ENCODE peak calls at places on chromosome 22, in five cellular contexts. One of them, this sample, is unnamed.

GRCh38 chr22:47630741-47631534 is 868.5 kb downstream of the TBC1D22A start:
- DNase-seq in heart right ventricle: no peak
- DNase-seq in H9: no peak
- DNase-seq in astrocyte of the spinal cord: no peak
- DNase-seq in thoracic aorta: no peak
- DNase-seq in this sample: no peak

GRCh38 chr22:50184004-50184461 is 1.7 kb upstream of the TRABD start:
- DNase-seq in heart right ventricle: peak; percentile 78
- DNase-seq in H9: no peak
- DNase-seq in thoracic aorta: no peak
- DNase-seq in astrocyte of the spinal cord: peak; percentile 31
- DNase-seq in this sample: peak; percentile 68

GRCh38 chr22:30226192-30226832 is 20.2 kb downstream of the LIF start:
- DNase-seq in heart right ventricle: no peak
- DNase-seq in H9: no peak
- DNase-seq in thoracic aorta: no peak
- DNase-seq in astrocyte of the spinal cord: no peak
- DNase-seq in this sample: peak; percentile 40

GRCh38 chr22:36528336-36528735 is 630 bp downstream of the EIF3D start:
- DNase-seq in heart right ventricle: no peak
- DNase-seq in thoracic aorta: no peak
- DNase-seq in H9: no peak
- DNase-seq in astrocyte of the spinal cord: peak; percentile 5
- DNase-seq in this sample: no peak

GRCh38 chr22:47437636-47438035 is 675.2 kb downstream of the TBC1D22A start:
- DNase-seq in astrocyte of the spinal cord: no peak
- DNase-seq in thoracic aorta: no peak
- DNase-seq in H9: no peak
- DNase-seq in heart right ventricle: no peak
- DNase-seq in this sample: no peak

GRCh38 chr22:32322986-32323385 is 34.7 kb upstream of the RFPL3 start:
- DNase-seq in H9: peak; percentile 19
- DNase-seq in astrocyte of the spinal cord: no peak
- DNase-seq in thoracic aorta: no peak
- DNase-seq in heart right ventricle: no peak
- DNase-seq in this sample: no peak

GRCh38 chr22:42808516-42808915 is 48.6 kb downstream of the ARFGAP3 start:
- DNase-seq in heart right ventricle: no peak
- DNase-seq in H9: no peak
- DNase-seq in thoracic aorta: no peak
- DNase-seq in astrocyte of the spinal cord: no peak
- DNase-seq in this sample: no peak

GRCh38 chr22:28882545-28882877 is 861 bp upstream of the ZNRF3 start:
- DNase-seq in H9: no peak
- DNase-seq in thoracic aorta: no peak
- DNase-seq in astrocyte of the spinal cord: peak; percentile 21
- DNase-seq in heart right ventricle: peak; percentile 38
- DNase-seq in this sample: no peak

GRCh38 chr22:30036656-30037055 is 43.6 kb upstream of the HORMAD2 start:
- DNase-seq in H9: no peak
- DNase-seq in thoracic aorta: no peak
- DNase-seq in astrocyte of the spinal cord: no peak
- DNase-seq in heart right ventricle: no peak
- DNase-seq in this sample: peak; percentile 52

GRCh38 chr22:41302016-41302767 is 867 bp downstream of the ZC3H7B start:
- DNase-seq in H9: no peak
- DNase-seq in thoracic aorta: no peak
- DNase-seq in heart right ventricle: no peak
- DNase-seq in astrocyte of the spinal cord: no peak
- DNase-seq in this sample: no peak

GRCh38 chr22:37725551-37726239 is 28.8 kb downstream of the TRIOBP start:
- DNase-seq in thoracic aorta: no peak
- DNase-seq in H9: no peak
- DNase-seq in heart right ventricle: no peak
- DNase-seq in astrocyte of the spinal cord: no peak
- DNase-seq in this sample: no peak
- TF ChIP-seq CTCF in thoracic aorta: no peak
- TF ChIP-seq CTCF in H9: no peak
- TF ChIP-seq CTCF in heart right ventricle: no peak
- TF ChIP-seq CTCF in astrocyte of the spinal cord: no peak
- TF ChIP-seq CTCF in this sample: no peak

GRCh38 chr22:37608477-37609239 is at the start of gene GGA1:
- DNase-seq in astrocyte of the spinal cord: peak; percentile 98
- DNase-seq in heart right ventricle: peak; percentile 95
- DNase-seq in thoracic aorta: peak; percentile 79
- DNase-seq in H9: peak; percentile 96
- DNase-seq in this sample: peak; percentile 95
- TF ChIP-seq CTCF in astrocyte of the spinal cord: no peak
- TF ChIP-seq CTCF in heart right ventricle: peak; percentile 4
- TF ChIP-seq CTCF in thoracic aorta: peak; percentile 12
- TF ChIP-seq CTCF in H9: no peak
- TF ChIP-seq CTCF in this sample: no peak

DNA sequence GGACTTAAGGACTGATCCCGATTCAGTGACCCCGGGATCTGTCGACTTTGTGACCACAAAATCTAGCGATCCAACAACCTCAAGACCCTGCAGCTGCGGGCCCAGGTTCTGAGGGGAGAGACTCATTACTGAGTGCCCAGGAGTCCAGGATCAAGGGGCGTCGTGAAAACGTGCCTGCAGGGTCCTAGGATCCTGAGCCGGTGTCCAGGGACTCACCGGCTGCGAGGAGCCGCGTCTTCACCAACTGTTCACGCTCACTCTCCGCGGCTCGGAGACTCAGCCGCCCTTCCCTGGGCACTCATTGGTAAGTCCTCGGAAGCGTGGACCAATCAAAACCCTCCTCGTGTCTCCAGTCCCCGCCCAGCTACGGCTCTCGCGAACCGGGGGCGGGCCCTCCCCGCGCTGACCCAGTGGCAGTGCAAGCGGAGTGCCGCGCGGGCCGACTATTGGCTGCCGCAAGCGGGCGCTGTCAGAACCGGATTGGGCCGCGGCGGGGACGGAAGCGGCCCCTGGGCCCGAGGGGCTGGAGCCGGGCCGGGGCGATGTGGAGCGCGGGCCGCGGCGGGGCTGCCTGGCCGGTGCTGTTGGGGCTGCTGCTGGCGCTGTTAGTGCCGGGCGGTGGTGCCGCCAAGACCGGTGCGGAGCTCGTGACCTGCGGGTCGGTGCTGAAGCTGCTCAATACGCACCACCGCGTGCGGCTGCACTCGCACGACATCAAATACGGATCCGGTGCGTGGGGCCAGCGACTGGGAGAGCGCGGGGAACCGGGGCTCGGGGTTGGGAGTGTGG is at the start of gene SDF2L1:
- DNase-seq in heart right ventricle: peak; percentile 98
- DNase-seq in H9: peak; percentile 99
- DNase-seq in astrocyte of the spinal cord: peak; percentile 99
- DNase-seq in thoracic aorta: peak; percentile 97
- DNase-seq in this sample: peak; percentile 99
- TF ChIP-seq CTCF in heart right ventricle: peak; percentile 35
- TF ChIP-seq CTCF in H9: no peak
- TF ChIP-seq CTCF in astrocyte of the spinal cord: no peak
- TF ChIP-seq CTCF in thoracic aorta: no peak
- TF ChIP-seq CTCF in this sample: no peak

DNA sequence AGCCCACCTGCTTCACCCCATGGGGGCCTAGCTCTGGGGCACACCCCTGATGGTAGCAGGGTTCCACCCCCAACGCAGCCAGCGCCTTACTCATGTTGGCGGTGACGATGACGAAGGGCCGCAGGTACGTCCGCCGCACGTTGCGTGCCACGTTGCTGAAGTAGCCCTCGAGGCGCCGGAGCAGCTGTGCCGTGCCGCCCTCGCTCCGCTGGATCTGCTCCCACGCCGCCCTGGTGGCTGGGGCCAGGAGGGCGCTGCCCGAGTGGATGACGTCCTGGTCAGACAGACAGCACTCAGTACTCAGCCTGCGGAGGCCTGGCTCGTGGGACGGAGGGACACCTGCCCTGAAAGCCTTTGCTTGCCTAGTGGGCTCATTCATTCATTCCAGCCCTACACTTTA is 50.8 kb downstream of the TRMU start:
- DNase-seq in astrocyte of the spinal cord: no peak
- DNase-seq in thoracic aorta: no peak
- DNase-seq in heart right ventricle: no peak
- DNase-seq in H9: no peak
- DNase-seq in this sample: no peak
- TF ChIP-seq CTCF in astrocyte of the spinal cord: peak; percentile 12
- TF ChIP-seq CTCF in thoracic aorta: no peak
- TF ChIP-seq CTCF in heart right ventricle: no peak
- TF ChIP-seq CTCF in H9: peak; percentile 53
- TF ChIP-seq CTCF in this sample: peak; percentile 29

DNA sequence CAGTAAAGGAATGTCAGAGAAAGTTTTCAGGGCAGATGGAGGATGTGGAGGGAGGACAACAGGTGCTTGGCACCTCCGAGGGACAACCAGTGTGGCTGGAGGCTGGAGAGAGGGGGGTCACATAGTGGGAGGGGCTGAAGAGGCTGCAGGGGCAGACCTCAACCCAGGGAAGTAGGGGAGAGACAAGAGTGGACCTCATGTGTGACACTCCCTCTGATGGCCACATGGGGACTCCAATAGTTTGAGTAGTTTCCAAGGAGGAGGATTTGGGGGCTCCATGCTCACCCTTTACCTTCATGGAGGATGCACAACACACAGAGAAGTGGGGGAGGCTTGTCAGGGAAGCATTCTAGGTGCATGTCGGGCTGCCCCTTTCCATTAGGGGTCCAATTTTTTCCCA is 35.1 kb upstream of the ASPHD2 start:
- DNase-seq in astrocyte of the spinal cord: no peak
- DNase-seq in thoracic aorta: no peak
- DNase-seq in heart right ventricle: no peak
- DNase-seq in H9: no peak
- DNase-seq in this sample: no peak
- TF ChIP-seq CTCF in astrocyte of the spinal cord: no peak
- TF ChIP-seq CTCF in thoracic aorta: no peak
- TF ChIP-seq CTCF in heart right ventricle: no peak
- TF ChIP-seq CTCF in H9: peak; percentile 42
- TF ChIP-seq CTCF in this sample: peak; percentile 35

GRCh38 chr22:33886696-33887095 is 33.6 kb downstream of the LARGE1 start:
- DNase-seq in H9: no peak
- DNase-seq in astrocyte of the spinal cord: no peak
- DNase-seq in heart right ventricle: no peak
- DNase-seq in thoracic aorta: no peak
- DNase-seq in this sample: no peak
- TF ChIP-seq CTCF in H9: no peak
- TF ChIP-seq CTCF in astrocyte of the spinal cord: no peak
- TF ChIP-seq CTCF in heart right ventricle: no peak
- TF ChIP-seq CTCF in thoracic aorta: no peak
- TF ChIP-seq CTCF in this sample: no peak

GRCh38 chr22:20057596-20058268 is 22.3 kb upstream of the DGCR8 start:
- DNase-seq in H9: no peak
- DNase-seq in astrocyte of the spinal cord: no peak
- DNase-seq in heart right ventricle: no peak
- DNase-seq in thoracic aorta: no peak
- DNase-seq in this sample: no peak
- TF ChIP-seq CTCF in H9: no peak
- TF ChIP-seq CTCF in astrocyte of the spinal cord: no peak
- TF ChIP-seq CTCF in heart right ventricle: no peak
- TF ChIP-seq CTCF in thoracic aorta: no peak
- TF ChIP-seq CTCF in this sample: no peak

GRCh38 chr22:21102659-21103267 is 57.0 kb downstream of the LRRC74B start:
- DNase-seq in thoracic aorta: peak; percentile 5
- DNase-seq in astrocyte of the spinal cord: peak; percentile 55
- DNase-seq in heart right ventricle: peak; percentile 48
- DNase-seq in H9: peak; percentile 95
- DNase-seq in this sample: peak; percentile 91

GRCh38 chr22:21106000-21106399 is 60.3 kb downstream of the LRRC74B start:
- DNase-seq in astrocyte of the spinal cord: no peak
- DNase-seq in H9: no peak
- DNase-seq in thoracic aorta: no peak
- DNase-seq in heart right ventricle: no peak
- DNase-seq in this sample: no peak

GRCh38 chr22:21105294-21105693 is 59.5 kb downstream of the LRRC74B start:
- DNase-seq in heart right ventricle: no peak
- DNase-seq in thoracic aorta: no peak
- DNase-seq in astrocyte of the spinal cord: no peak
- DNase-seq in H9: no peak
- DNase-seq in this sample: no peak

GRCh38 chr22:21103633-21104032 is 57.9 kb downstream of the LRRC74B start:
- DNase-seq in astrocyte of the spinal cord: no peak
- DNase-seq in H9: peak; percentile 22
- DNase-seq in thoracic aorta: no peak
- DNase-seq in heart right ventricle: no peak
- DNase-seq in this sample: no peak

GRCh38 chr22:21104126-21104691 is 58.5 kb downstream of the LRRC74B start:
- DNase-seq in heart right ventricle: no peak
- DNase-seq in astrocyte of the spinal cord: no peak
- DNase-seq in H9: no peak
- DNase-seq in thoracic aorta: no peak
- DNase-seq in this sample: no peak
- TF ChIP-seq CTCF in heart right ventricle: no peak
- TF ChIP-seq CTCF in astrocyte of the spinal cord: no peak
- TF ChIP-seq CTCF in H9: peak; percentile 17
- TF ChIP-seq CTCF in thoracic aorta: no peak
- TF ChIP-seq CTCF in this sample: peak; percentile 5

This sample was measured in Calu3.